ENCODE peak calls at places on chromosomes 6 and 20, in six cellular contexts. W is A549, P is IMR-90, A is heart left ventricle, R is adrenal gland, M is transverse colon. J is an unnamed sample.

GRCh38 chr6:55825402-55826051 is 49.9 kb downstream of the BMP5 start:
- DNase-seq in W (no peak), P (peak), A (no peak), R (peak), M (no peak), J (no peak)

GRCh38 chr6:29797120-29797519 is 30.5 kb upstream of the HLA-G start:
- DNase-seq in W (no peak), P (peak), A (no peak), R (peak), M (no peak), J (no peak)

GRCh38 chr6:32885698-32886286 is 31.8 kb downstream of the PSMB9 start:
- DNase-seq in W (peak), P (peak), A (no peak), R (no peak), M (no peak), J (no peak)

GRCh38 chr20:14724465-14724864 is 387.1 kb upstream of the FLRT3 start:
- DNase-seq in W (no peak), P (no peak), A (no peak), R (no peak), M (no peak), J (no peak)

GRCh38 chr6:11410539-11411307 is 126.8 kb upstream of the TMEM170B start:
- DNase-seq in W (no peak), P (no peak), A (no peak), R (no peak), M (no peak), J (no peak)

GRCh38 chr6:52063584-52064400 is 23.6 kb downstream of the PKHD1 start:
- DNase-seq in W (peak), P (peak), A (no peak), R (peak), M (peak), J (peak)

GRCh38 chr6:84450018-84450417 is 222.6 kb upstream of the CEP162 start:
- DNase-seq in W (no peak), P (no peak), A (no peak), R (no peak), M (no peak), J (no peak)

GRCh38 chr6:72952808-72953630 is 272.3 kb downstream of the KHDC1L start:
- DNase-seq in W (no peak), P (peak), A (no peak), R (no peak), M (no peak), J (no peak)

GRCh38 chr6:148316308-148316707 is 26.3 kb upstream of the SASH1 start:
- DNase-seq in W (no peak), P (no peak), A (no peak), R (no peak), M (no peak), J (no peak)

GRCh38 chr20:50302463-50303041 is 111.9 kb downstream of the CEBPB start:
- DNase-seq in W (no peak), P (peak), A (no peak), R (peak), M (no peak), J (no peak)

GRCh38 chr6:156809446-156810178 is 32.4 kb downstream of the ARID1B start:
- DNase-seq in W (no peak), P (no peak), A (no peak), R (no peak), M (no peak), J (no peak)

GRCh38 chr6:152089992-152090391 is 282.5 kb downstream of the ESR1 start:
- DNase-seq in W (no peak), P (peak), A (no peak), R (peak), M (no peak), J (no peak)

GRCh38 chr6:15663057-15663638 is 320 bp upstream of the DTNBP1 start:
- DNase-seq in W (peak), P (peak), A (no peak), R (peak), M (no peak), J (no peak)

GRCh38 chr6:29764422-29765196 is 41.4 kb downstream of the HLA-F start:
- DNase-seq in W (no peak), P (no peak), A (no peak), R (no peak), M (no peak), J (no peak)

GRCh38 chr6:39153766-39154397 is 38.9 kb upstream of the SAYSD1 start:
- DNase-seq in W (no peak), P (no peak), A (no peak), R (no peak), M (no peak), J (no peak)

GRCh38 chr6:108627692-108628565 is 67.2 kb downstream of the FOXO3 start:
- DNase-seq in W (no peak), P (peak), A (no peak), R (peak), M (no peak), J (no peak)

GRCh38 chr6:155887431-155887830 is 431.8 kb upstream of the NOX3 start:
- DNase-seq in W (no peak), P (no peak), A (no peak), R (no peak), M (no peak), J (no peak)

GRCh38 chr20:41052742-41053419 is 24.3 kb downstream of the TOP1 start:
- DNase-seq in W (no peak), P (peak), A (no peak), R (peak), M (peak), J (no peak)

GRCh38 chr6:16511723-16512584 is 249.3 kb downstream of the ATXN1 start:
- DNase-seq in W (no peak), P (no peak), A (no peak), R (no peak), M (peak), J (no peak)

GRCh38 chr6:166691199-166691598 is 64.1 kb upstream of the RPS6KA2 start:
- DNase-seq in W (no peak), P (peak), A (no peak), R (peak), M (no peak), J (no peak)

GRCh38 chr6:25835442-25836283 is 3.8 kb upstream of the SLC17A1 start:
- DNase-seq in W (no peak), P (no peak), A (no peak), R (no peak), M (no peak), J (no peak)

GRCh38 chr6:125044066-125044465 is 81.8 kb downstream of the RNF217 start:
- DNase-seq in W (no peak), P (no peak), A (no peak), R (no peak), M (no peak), J (no peak)

GRCh38 chr6:20826378-20826777 is 292.1 kb downstream of the CDKAL1 start:
- DNase-seq in W (no peak), P (peak), A (no peak), R (no peak), M (no peak), J (no peak)

GRCh38 chr20:12575352-12576095 is 433.2 kb upstream of the SPTLC3 start:
- DNase-seq in W (no peak), P (no peak), A (peak), R (no peak), M (peak), J (no peak)

GRCh38 chr20:44990425-44990824 is 24.1 kb downstream of the STK4 start:
- DNase-seq in W (no peak), P (no peak), A (no peak), R (no peak), M (no peak), J (no peak)

GRCh38 chr6:35400901-35401311 is 51.2 kb upstream of the FANCE start:
- DNase-seq in W (no peak), P (peak), A (no peak), R (no peak), M (peak), J (no peak)

GRCh38 chr6:108156180-108156937 is 9.5 kb upstream of the NR2E1 start:
- DNase-seq in W (no peak), P (no peak), A (no peak), R (no peak), M (no peak), J (no peak)

GRCh38 chr6:41736207-41736710 is 851 bp upstream of the TFEB start:
- DNase-seq in W (no peak), P (no peak), A (no peak), R (no peak), M (no peak), J (no peak)

GRCh38 chr6:41736800-41737555 is 1.6 kb upstream of the TFEB start:
- DNase-seq in W (no peak), P (no peak), A (no peak), R (no peak), M (no peak), J (no peak)

GRCh38 chr6:41734666-41735426 is 562 bp downstream of the TFEB start:
- DNase-seq in W (peak), P (peak), A (peak), R (peak), M (peak), J (peak)

GRCh38 chr6:41733707-41734665 is 1.4 kb downstream of the TFEB start:
- DNase-seq in W (peak), P (peak), A (peak), R (peak), M (peak), J (peak)

DNA sequence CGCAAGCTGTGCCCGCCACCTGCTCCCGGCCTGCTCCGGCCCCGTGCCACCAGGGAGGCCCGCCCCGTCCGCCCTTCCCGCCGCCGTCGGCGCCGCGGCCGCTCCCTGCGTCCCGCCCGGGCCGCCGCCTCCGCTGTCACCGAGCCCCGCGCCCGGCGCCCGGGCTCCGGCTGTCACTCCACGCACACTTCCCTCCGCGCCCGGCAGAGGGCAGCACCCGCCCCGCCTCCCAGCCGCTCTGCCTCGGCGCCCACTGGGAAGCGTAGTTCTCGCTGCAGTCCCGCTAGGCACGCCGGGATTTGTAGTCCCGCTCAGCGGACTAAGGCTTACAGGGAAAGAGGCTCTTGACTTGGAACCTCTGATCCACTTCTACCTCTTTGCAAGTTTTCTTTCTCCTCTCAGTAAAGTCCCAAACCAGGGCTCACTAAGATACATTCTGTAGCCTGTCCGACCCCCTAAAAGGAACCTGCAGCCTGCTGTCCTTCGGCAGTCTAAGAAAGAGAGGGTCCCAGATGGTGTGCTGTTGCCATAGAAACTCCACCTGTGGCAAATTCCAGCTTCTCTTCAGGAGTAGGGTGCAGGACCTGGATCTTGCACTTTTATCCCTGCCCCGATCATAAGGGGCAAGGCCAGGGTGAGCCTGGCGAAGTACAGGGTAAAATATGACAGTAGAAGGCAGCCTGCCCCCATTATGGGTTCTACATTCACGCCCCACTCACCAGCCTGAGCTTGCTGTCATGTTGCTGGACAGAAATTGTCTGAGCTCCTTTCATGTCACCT is at the start of gene TFEB:
- DNase-seq in W (peak), P (peak), A (peak), R (peak), M (peak), J (peak)
- TF ChIP-seq POLR2A in W (no peak), P (no peak), A (peak), R (peak), M (no peak), J (peak)

GRCh38 chr20:38962044-38962897 is at the start of gene DHX35:
- DNase-seq in W (peak), P (peak), A (peak), R (peak), M (peak), J (peak)
- TF ChIP-seq POLR2A in W (peak), P (peak), A (peak), R (no peak), M (peak), J (peak)

GRCh38 chr6:31355540-31355988 is 1.4 kb downstream of the HLA-B start:
- DNase-seq in W (no peak), P (no peak), A (no peak), R (no peak), M (no peak), J (no peak)

GRCh38 chr6:31358302-31358701 is 1.3 kb upstream of the HLA-B start:
- DNase-seq in W (no peak), P (no peak), A (no peak), R (no peak), M (no peak), J (no peak)

GRCh38 chr6:31354788-31355539 is 2.0 kb downstream of the HLA-B start:
- DNase-seq in W (no peak), P (no peak), A (no peak), R (no peak), M (no peak), J (no peak)

GRCh38 chr6:31356946-31357466 is at the start of gene HLA-B:
- DNase-seq in W (peak), P (peak), A (peak), R (peak), M (peak), J (peak)

DNA sequence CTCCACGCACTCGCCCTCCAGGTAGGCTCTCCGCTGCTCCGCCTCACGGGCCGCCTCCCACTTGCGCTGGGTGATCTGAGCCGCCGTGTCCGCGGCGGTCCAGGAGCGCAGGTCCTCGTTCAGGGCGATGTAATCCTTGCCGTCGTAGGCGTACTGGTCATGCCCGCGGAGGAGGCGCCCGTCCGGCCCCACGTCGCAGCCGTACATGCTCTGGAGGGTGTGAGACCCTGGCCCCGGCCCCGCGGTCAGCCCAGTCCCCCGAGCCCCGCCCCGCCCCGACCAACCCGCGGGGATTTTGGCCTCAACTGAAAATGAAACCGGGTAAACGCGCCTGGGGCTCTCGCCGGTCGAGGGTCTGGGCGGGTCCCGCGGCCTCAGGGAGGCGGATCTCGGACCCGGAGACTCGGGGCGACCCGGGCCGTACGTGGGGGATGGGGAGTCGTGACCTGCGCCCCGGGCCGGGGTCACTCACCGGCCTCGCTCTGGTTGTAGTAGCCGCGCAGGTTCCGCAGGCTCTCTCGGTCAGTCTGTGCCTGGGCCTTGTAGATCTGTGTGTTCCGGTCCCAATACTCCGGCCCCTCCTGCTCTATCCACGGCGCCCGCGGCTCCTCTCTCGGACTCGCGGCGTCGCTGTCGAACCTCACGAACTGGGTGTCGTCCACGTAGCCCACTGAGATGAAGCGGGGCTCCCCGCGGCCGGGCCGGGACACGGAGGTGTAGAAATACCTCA is 598 bp downstream of the HLA-B start:
- DNase-seq in W (no peak), P (peak), A (peak), R (peak), M (peak), J (peak)
- TF ChIP-seq POLR2A in W (no peak), P (no peak), A (no peak), R (no peak), M (no peak), J (peak)

DNA sequence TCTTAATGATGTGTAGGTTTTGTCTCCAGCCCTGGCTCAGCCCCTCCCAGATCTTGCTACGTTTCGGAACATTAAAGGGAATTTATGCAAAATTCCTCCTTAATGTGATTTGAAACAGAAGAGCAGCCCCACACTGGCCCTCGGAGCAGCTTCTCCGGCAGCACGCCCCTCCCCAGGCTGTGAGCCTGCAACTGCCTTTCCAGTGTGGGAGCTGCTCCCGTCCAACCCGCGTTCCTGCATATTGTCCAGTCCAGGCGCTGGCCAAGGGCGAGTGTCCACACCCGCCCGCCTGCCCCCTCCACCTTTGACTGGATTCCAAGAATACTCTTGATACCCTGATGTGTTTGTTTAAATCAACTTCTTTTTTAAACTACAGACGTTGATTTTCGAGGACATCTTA is 257.2 kb downstream of the TAF4 start:
- DNase-seq in W (no peak), P (no peak), A (peak), R (no peak), M (no peak), J (no peak)
- TF ChIP-seq POLR2A in W (no peak), P (no peak), A (no peak), R (no peak), M (no peak), J (no peak)

DNA sequence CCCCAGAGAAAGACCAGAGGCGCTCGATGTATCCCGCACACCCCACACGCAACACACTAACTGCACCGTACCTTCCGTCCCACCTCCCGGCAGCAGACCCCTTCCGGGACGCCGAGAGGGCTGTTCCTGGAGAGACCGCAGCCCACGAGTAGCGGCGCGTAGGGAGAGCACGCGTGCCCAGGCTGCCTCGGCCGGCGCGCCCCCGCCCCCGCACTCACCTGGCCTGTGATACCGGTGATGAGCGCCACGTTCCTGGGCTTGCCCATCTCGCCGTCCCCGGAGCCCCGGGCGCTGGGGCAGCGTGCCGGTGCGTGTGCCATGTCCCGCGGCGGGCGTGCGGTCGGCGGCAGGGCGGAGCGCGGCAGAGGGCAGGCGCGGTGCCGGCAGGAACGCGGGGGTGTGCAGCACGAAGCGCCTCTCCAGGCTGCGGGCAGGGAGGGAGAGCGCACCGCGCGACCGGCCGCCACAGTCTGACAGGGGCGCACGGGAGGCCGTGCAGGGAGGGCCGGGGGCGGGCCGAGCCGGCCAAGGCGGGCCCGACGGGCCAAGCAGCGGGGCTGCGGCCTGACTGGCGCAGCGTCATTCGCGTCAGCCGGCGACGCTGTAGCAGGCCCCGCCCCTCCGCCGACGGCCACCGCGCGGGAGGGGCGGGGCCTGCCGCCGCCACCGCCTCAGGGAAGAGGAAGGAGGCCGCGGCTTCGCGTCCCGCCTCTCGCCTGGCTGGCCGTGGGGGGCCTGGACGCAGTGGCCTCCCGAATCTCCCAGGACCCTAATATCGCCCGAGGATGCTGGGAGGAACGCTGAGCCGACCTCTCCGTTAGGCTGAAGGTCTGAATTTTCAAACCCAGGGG is at the start of gene GMDS:
- DNase-seq in W (peak), P (peak), A (peak), R (peak), M (peak), J (peak)
- TF ChIP-seq POLR2A in W (peak), P (peak), A (peak), R (peak), M (peak), J (peak)

J was measured in GM12892.